ENCODE peak calls at places on chromosomes 12 and 14, in seven cellular contexts. C is Calu3; I is RPMI7951; R is SW 1271; V is glutamatergic neuron; Q is sciatic nerve; L is activated naive CD4-positive, alpha-beta T cell treated with Interleukin-2 at 50 U/mL for 16 hours. X is an unnamed sample.
A peak's percentile ranks its signal among the peaks of the same experiment; 100 is the strongest.

GRCh38 chr14:97564334-97564733 is 767.2 kb downstream of the VRK1 start:
- DNase-seq in C (no peak), I (no peak), R (no peak), V (no peak), Q (no peak), L (no peak), X (no peak)

GRCh38 chr14:105602799-105603763 is 76.7 kb downstream of the TMEM121 start:
- DNase-seq in C (no peak), I (no peak), R (no peak), V (no peak), Q (no peak), L (no peak), X (peak; percentile 68)

GRCh38 chr12:45121224-45121623 is 70.3 kb upstream of the DBX2 start:
- DNase-seq in C (no peak), I (no peak), R (no peak), V (no peak), Q (no peak), L (no peak), X (no peak)

GRCh38 chr12:23880988-23881387 is 68.5 kb downstream of the SOX5 start:
- DNase-seq in C (no peak), I (no peak), R (no peak), V (no peak), Q (no peak), L (no peak), X (no peak)

GRCh38 chr14:71380271-71380670 is 473.0 kb downstream of the PCNX1 start:
- DNase-seq in C (no peak), I (peak; percentile 54), R (no peak), V (no peak), Q (no peak), L (no peak), X (no peak)

GRCh38 chr14:54046250-54046649 is 89.6 kb upstream of the BMP4 start:
- DNase-seq in C (no peak), I (no peak), R (no peak), V (no peak), Q (no peak), L (no peak), X (no peak)

GRCh38 chr12:60333461-60333860 is 737.6 kb downstream of the SLC16A7 start:
- DNase-seq in C (no peak), I (no peak), R (no peak), V (no peak), Q (no peak), L (no peak), X (no peak)

GRCh38 chr12:29754235-29755189 is 29.2 kb downstream of the TMTC1 start:
- DNase-seq in C (no peak), I (no peak), R (no peak), V (no peak), Q (no peak), L (no peak), X (no peak)

GRCh38 chr14:68911594-68912227 is 67.4 kb downstream of the ACTN1 start:
- DNase-seq in C (peak; percentile 79), I (peak; percentile 68), R (no peak), V (peak; percentile 87), Q (peak; percentile 85), L (peak; percentile 76), X (peak; percentile 74)

GRCh38 chr12:1071182-1071581 is 80.2 kb downstream of the ERC1 start:
- DNase-seq in C (no peak), I (no peak), R (no peak), V (no peak), Q (no peak), L (no peak), X (no peak)

GRCh38 chr12:108312885-108313203 is 26.3 kb downstream of the CMKLR1 start:
- DNase-seq in C (peak; percentile 16), I (peak; percentile 92), R (no peak), V (no peak), Q (no peak), L (no peak), X (no peak)

GRCh38 chr12:92326877-92327276 is 181.2 kb upstream of the BTG1 start:
- DNase-seq in C (no peak), I (no peak), R (no peak), V (no peak), Q (no peak), L (no peak), X (no peak)

GRCh38 chr12:2922329-2922728 is 31.6 kb downstream of the TULP3 start:
- DNase-seq in C (no peak), I (peak; percentile 5), R (no peak), V (no peak), Q (no peak), L (no peak), X (no peak)

GRCh38 chr12:84929486-84929885 is 16.9 kb upstream of the SLC6A15 start:
- DNase-seq in C (no peak), I (no peak), R (no peak), V (no peak), Q (no peak), L (no peak), X (no peak)

GRCh38 chr12:94812345-94812744 is 162.0 kb upstream of the TMCC3 start:
- DNase-seq in C (no peak), I (no peak), R (no peak), V (no peak), Q (no peak), L (no peak), X (no peak)

GRCh38 chr12:95004610-95005009 is 1.1 kb upstream of the NDUFA12 start:
- DNase-seq in C (no peak), I (no peak), R (no peak), V (no peak), Q (no peak), L (no peak), X (no peak)

GRCh38 chr14:103142031-103142430 is 18.8 kb downstream of the TNFAIP2 start:
- DNase-seq in C (no peak), I (no peak), R (no peak), V (no peak), Q (no peak), L (no peak), X (no peak)